ENCODE peak calls at places on chromosomes 16 and 17, in nine cellular contexts. One of them, this sample, is unnamed.

GRCh38 chr17:82956146-82956725 is 116.4 kb upstream of the ZNF750 start:
- DNase-seq in body of pancreas: no peak
- DNase-seq in esophagus squamous epithelium: no peak
- DNase-seq in uterus: peak
- DNase-seq in A549: no peak
- DNase-seq in lower leg skin: peak
- DNase-seq in suprapubic skin: peak
- DNase-seq in transverse colon: no peak
- DNase-seq in GM12891: no peak
- DNase-seq in this sample: no peak

GRCh38 chr17:74296548-74296936 is 22.5 kb downstream of the DNAI2 start:
- DNase-seq in body of pancreas: peak
- DNase-seq in esophagus squamous epithelium: no peak
- DNase-seq in uterus: peak
- DNase-seq in A549: peak
- DNase-seq in lower leg skin: no peak
- DNase-seq in suprapubic skin: no peak
- DNase-seq in transverse colon: peak
- DNase-seq in GM12891: no peak
- DNase-seq in this sample: peak

GRCh38 chr16:5176505-5176904 is 78.9 kb upstream of the EEF2KMT start:
- DNase-seq in body of pancreas: no peak
- DNase-seq in esophagus squamous epithelium: no peak
- DNase-seq in uterus: no peak
- DNase-seq in A549: no peak
- DNase-seq in lower leg skin: no peak
- DNase-seq in suprapubic skin: no peak
- DNase-seq in transverse colon: no peak
- DNase-seq in GM12891: no peak
- DNase-seq in this sample: no peak

GRCh38 chr17:30600830-30601494 is 123.8 kb downstream of the GOSR1 start:
- DNase-seq in body of pancreas: no peak
- DNase-seq in esophagus squamous epithelium: no peak
- DNase-seq in uterus: no peak
- DNase-seq in A549: peak
- DNase-seq in lower leg skin: peak
- DNase-seq in suprapubic skin: no peak
- DNase-seq in transverse colon: peak
- DNase-seq in GM12891: peak
- DNase-seq in this sample: peak

GRCh38 chr17:63540581-63540980 is 9.7 kb upstream of the DCAF7 start:
- DNase-seq in body of pancreas: no peak
- DNase-seq in esophagus squamous epithelium: no peak
- DNase-seq in uterus: no peak
- DNase-seq in A549: no peak
- DNase-seq in lower leg skin: no peak
- DNase-seq in suprapubic skin: peak
- DNase-seq in transverse colon: no peak
- DNase-seq in GM12891: no peak
- DNase-seq in this sample: no peak

GRCh38 chr17:49723423-49723822 is 15.7 kb upstream of the SLC35B1 start:
- DNase-seq in body of pancreas: peak
- DNase-seq in esophagus squamous epithelium: no peak
- DNase-seq in uterus: peak
- DNase-seq in A549: no peak
- DNase-seq in lower leg skin: peak
- DNase-seq in suprapubic skin: no peak
- DNase-seq in transverse colon: peak
- DNase-seq in GM12891: no peak
- DNase-seq in this sample: no peak

GRCh38 chr17:60754057-60754604 is 76.5 kb downstream of the BCAS3 start:
- DNase-seq in body of pancreas: no peak
- DNase-seq in esophagus squamous epithelium: no peak
- DNase-seq in uterus: no peak
- DNase-seq in A549: no peak
- DNase-seq in lower leg skin: no peak
- DNase-seq in suprapubic skin: no peak
- DNase-seq in transverse colon: no peak
- DNase-seq in GM12891: no peak
- DNase-seq in this sample: no peak

GRCh38 chr17:50926523-50926922 is 60.4 kb upstream of the TOB1 start:
- DNase-seq in body of pancreas: no peak
- DNase-seq in esophagus squamous epithelium: no peak
- DNase-seq in uterus: no peak
- DNase-seq in A549: no peak
- DNase-seq in lower leg skin: no peak
- DNase-seq in suprapubic skin: no peak
- DNase-seq in transverse colon: no peak
- DNase-seq in GM12891: no peak
- DNase-seq in this sample: no peak

GRCh38 chr17:81251091-81251942 is 12.2 kb downstream of the NDUFAF8 start:
- DNase-seq in body of pancreas: no peak
- DNase-seq in esophagus squamous epithelium: no peak
- DNase-seq in uterus: no peak
- DNase-seq in A549: no peak
- DNase-seq in lower leg skin: no peak
- DNase-seq in suprapubic skin: no peak
- DNase-seq in transverse colon: peak
- DNase-seq in GM12891: no peak
- DNase-seq in this sample: no peak

GRCh38 chr17:61440697-61441096 is 11.5 kb upstream of the TBX4 start:
- DNase-seq in body of pancreas: no peak
- DNase-seq in esophagus squamous epithelium: no peak
- DNase-seq in uterus: no peak
- DNase-seq in A549: no peak
- DNase-seq in lower leg skin: no peak
- DNase-seq in suprapubic skin: no peak
- DNase-seq in transverse colon: no peak
- DNase-seq in GM12891: no peak
- DNase-seq in this sample: no peak

GRCh38 chr16:17414916-17415315 is 55.8 kb downstream of the XYLT1 start:
- DNase-seq in body of pancreas: no peak
- DNase-seq in esophagus squamous epithelium: no peak
- DNase-seq in uterus: no peak
- DNase-seq in A549: no peak
- DNase-seq in lower leg skin: no peak
- DNase-seq in suprapubic skin: no peak
- DNase-seq in transverse colon: no peak
- DNase-seq in GM12891: no peak
- DNase-seq in this sample: no peak

GRCh38 chr16:17414421-17414820 is 56.3 kb downstream of the XYLT1 start:
- DNase-seq in body of pancreas: no peak
- DNase-seq in esophagus squamous epithelium: no peak
- DNase-seq in uterus: no peak
- DNase-seq in A549: no peak
- DNase-seq in lower leg skin: no peak
- DNase-seq in suprapubic skin: no peak
- DNase-seq in transverse colon: peak
- DNase-seq in GM12891: no peak
- DNase-seq in this sample: no peak

GRCh38 chr16:17417740-17418139 is 53.0 kb downstream of the XYLT1 start:
- DNase-seq in body of pancreas: no peak
- DNase-seq in esophagus squamous epithelium: no peak
- DNase-seq in uterus: no peak
- DNase-seq in A549: no peak
- DNase-seq in lower leg skin: no peak
- DNase-seq in suprapubic skin: no peak
- DNase-seq in transverse colon: peak
- DNase-seq in GM12891: no peak
- DNase-seq in this sample: no peak

GRCh38 chr16:17419266-17419665 is 51.5 kb downstream of the XYLT1 start:
- DNase-seq in body of pancreas: no peak
- DNase-seq in esophagus squamous epithelium: no peak
- DNase-seq in uterus: no peak
- DNase-seq in A549: no peak
- DNase-seq in lower leg skin: no peak
- DNase-seq in suprapubic skin: no peak
- DNase-seq in transverse colon: no peak
- DNase-seq in GM12891: no peak
- DNase-seq in this sample: no peak

DNA sequence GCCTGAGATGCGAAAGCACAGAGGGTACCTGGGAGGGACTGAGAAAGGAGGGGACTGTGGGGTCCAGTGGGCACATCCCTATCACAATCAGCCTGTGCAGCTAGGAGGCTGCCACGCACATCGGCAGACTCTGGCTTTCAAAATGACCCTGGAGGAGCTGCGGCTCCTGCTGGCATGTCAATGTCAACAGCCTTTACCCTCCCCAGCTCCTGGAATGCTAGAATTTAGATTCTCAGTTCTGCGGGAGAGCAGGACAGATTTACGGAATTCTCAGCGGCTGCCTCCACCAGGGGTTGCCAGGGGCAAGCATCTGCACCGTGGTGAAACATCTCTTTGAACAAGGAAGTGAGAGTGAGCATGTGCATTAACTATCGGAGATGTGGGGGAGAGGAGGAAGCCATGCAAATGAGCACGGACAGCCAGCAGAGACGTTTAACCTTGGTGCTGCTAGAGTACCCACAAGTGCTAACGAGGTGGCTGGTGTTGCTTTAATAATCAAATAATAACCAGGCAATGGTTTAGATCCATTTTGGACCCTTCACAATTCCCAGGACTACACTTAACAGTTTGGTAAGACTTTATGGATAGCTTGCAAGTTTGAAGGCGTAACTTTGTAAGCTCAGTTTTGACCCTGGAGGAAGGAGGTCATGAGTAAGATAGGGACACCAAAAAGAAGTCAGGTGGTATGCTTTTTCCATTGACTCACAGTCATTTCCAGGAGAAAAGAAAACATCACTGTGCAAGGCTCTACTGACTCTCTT is 54.1 kb downstream of the XYLT1 start:
- DNase-seq in body of pancreas: peak
- DNase-seq in esophagus squamous epithelium: no peak
- DNase-seq in uterus: no peak
- DNase-seq in A549: no peak
- DNase-seq in lower leg skin: no peak
- DNase-seq in suprapubic skin: no peak
- DNase-seq in transverse colon: peak
- DNase-seq in GM12891: peak
- DNase-seq in this sample: no peak
- TF ChIP-seq POLR2A in body of pancreas: no peak
- TF ChIP-seq POLR2A in esophagus squamous epithelium: no peak
- TF ChIP-seq POLR2A in uterus: no peak
- TF ChIP-seq POLR2A in A549: no peak
- TF ChIP-seq POLR2A in lower leg skin: no peak
- TF ChIP-seq POLR2A in suprapubic skin: no peak
- TF ChIP-seq POLR2A in transverse colon: peak
- TF ChIP-seq POLR2A in GM12891: peak
- TF ChIP-seq POLR2A in this sample: no peak

GRCh38 chr16:72101195-72101594 is 7.5 kb downstream of the DHX38 start:
- DNase-seq in body of pancreas: peak
- DNase-seq in esophagus squamous epithelium: no peak
- DNase-seq in uterus: no peak
- DNase-seq in A549: no peak
- DNase-seq in lower leg skin: no peak
- DNase-seq in suprapubic skin: no peak
- DNase-seq in transverse colon: no peak
- DNase-seq in GM12891: no peak
- DNase-seq in this sample: no peak

GRCh38 chr16:72098936-72099335 is 5.3 kb downstream of the DHX38 start:
- DNase-seq in body of pancreas: no peak
- DNase-seq in esophagus squamous epithelium: no peak
- DNase-seq in uterus: no peak
- DNase-seq in A549: peak
- DNase-seq in lower leg skin: no peak
- DNase-seq in suprapubic skin: no peak
- DNase-seq in transverse colon: no peak
- DNase-seq in GM12891: no peak
- DNase-seq in this sample: no peak

GRCh38 chr16:72104905-72105304 is 11.3 kb downstream of the DHX38 start:
- DNase-seq in body of pancreas: no peak
- DNase-seq in esophagus squamous epithelium: no peak
- DNase-seq in uterus: no peak
- DNase-seq in A549: no peak
- DNase-seq in lower leg skin: peak
- DNase-seq in suprapubic skin: no peak
- DNase-seq in transverse colon: no peak
- DNase-seq in GM12891: no peak
- DNase-seq in this sample: no peak

GRCh38 chr16:72094266-72094610 is 591 bp downstream of the DHX38 start:
- DNase-seq in body of pancreas: no peak
- DNase-seq in esophagus squamous epithelium: no peak
- DNase-seq in uterus: no peak
- DNase-seq in A549: no peak
- DNase-seq in lower leg skin: no peak
- DNase-seq in suprapubic skin: no peak
- DNase-seq in transverse colon: no peak
- DNase-seq in GM12891: no peak
- DNase-seq in this sample: no peak

DNA sequence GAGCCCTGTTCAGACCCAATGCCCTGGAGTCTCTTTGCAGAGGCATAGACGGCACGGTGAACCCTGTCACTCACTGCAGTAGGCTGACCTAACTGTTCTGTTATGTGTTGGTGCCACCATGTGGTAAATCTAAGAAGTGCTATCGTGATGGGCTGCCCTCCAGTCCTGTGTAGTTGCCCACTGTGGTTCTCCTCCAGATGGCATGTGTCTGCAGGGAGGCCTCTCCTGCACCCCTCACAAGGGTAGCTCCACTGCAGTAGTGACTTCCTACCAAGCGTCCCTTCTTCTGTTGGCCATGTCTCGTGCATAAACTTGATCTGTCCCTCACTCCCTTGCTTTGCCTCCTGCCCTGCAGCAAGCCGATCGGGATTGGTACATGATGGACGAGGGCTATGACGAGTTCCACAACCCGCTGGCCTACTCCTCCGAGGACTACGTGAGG is 5.8 kb downstream of the DHX38 start:
- DNase-seq in body of pancreas: peak
- DNase-seq in esophagus squamous epithelium: no peak
- DNase-seq in uterus: no peak
- DNase-seq in A549: peak
- DNase-seq in lower leg skin: no peak
- DNase-seq in suprapubic skin: no peak
- DNase-seq in transverse colon: peak
- DNase-seq in GM12891: peak
- DNase-seq in this sample: peak
- TF ChIP-seq POLR2A in body of pancreas: no peak
- TF ChIP-seq POLR2A in esophagus squamous epithelium: no peak
- TF ChIP-seq POLR2A in uterus: no peak
- TF ChIP-seq POLR2A in A549: no peak
- TF ChIP-seq POLR2A in lower leg skin: no peak
- TF ChIP-seq POLR2A in suprapubic skin: no peak
- TF ChIP-seq POLR2A in transverse colon: no peak
- TF ChIP-seq POLR2A in GM12891: no peak
- TF ChIP-seq POLR2A in this sample: no peak

GRCh38 chr16:11675561-11676511 is 7.6 kb downstream of the SNN start:
- DNase-seq in body of pancreas: peak
- DNase-seq in esophagus squamous epithelium: no peak
- DNase-seq in uterus: no peak
- DNase-seq in A549: peak
- DNase-seq in lower leg skin: no peak
- DNase-seq in suprapubic skin: no peak
- DNase-seq in transverse colon: peak
- DNase-seq in GM12891: no peak
- DNase-seq in this sample: no peak
- TF ChIP-seq POLR2A in body of pancreas: no peak
- TF ChIP-seq POLR2A in esophagus squamous epithelium: no peak
- TF ChIP-seq POLR2A in uterus: no peak
- TF ChIP-seq POLR2A in A549: no peak
- TF ChIP-seq POLR2A in lower leg skin: no peak
- TF ChIP-seq POLR2A in suprapubic skin: no peak
- TF ChIP-seq POLR2A in transverse colon: no peak
- TF ChIP-seq POLR2A in GM12891: no peak
- TF ChIP-seq POLR2A in this sample: no peak

GRCh38 chr16:80023865-80024264 is 423.3 kb upstream of the MAF start:
- DNase-seq in body of pancreas: no peak
- DNase-seq in esophagus squamous epithelium: no peak
- DNase-seq in uterus: no peak
- DNase-seq in A549: peak
- DNase-seq in lower leg skin: no peak
- DNase-seq in suprapubic skin: no peak
- DNase-seq in transverse colon: no peak
- DNase-seq in GM12891: no peak
- DNase-seq in this sample: no peak
- TF ChIP-seq POLR2A in body of pancreas: no peak
- TF ChIP-seq POLR2A in esophagus squamous epithelium: no peak
- TF ChIP-seq POLR2A in uterus: no peak
- TF ChIP-seq POLR2A in A549: no peak
- TF ChIP-seq POLR2A in lower leg skin: no peak
- TF ChIP-seq POLR2A in suprapubic skin: no peak
- TF ChIP-seq POLR2A in transverse colon: no peak
- TF ChIP-seq POLR2A in GM12891: no peak
- TF ChIP-seq POLR2A in this sample: no peak